ENCODE peak calls at places on chromosomes 12 and 14, in four cellular contexts. I, E, T and H are unnamed samples.

GRCh38 chr14:95885866-95886265 is 9.2 kb downstream of the TUNAR start:
- DNase-seq in I (no peak), E (no peak), T (no peak), H (no peak)

GRCh38 chr14:101603096-101603495 is 41.8 kb downstream of the DIO3 start:
- DNase-seq in T (no peak), I (no peak), E (no peak), H (no peak)

GRCh38 chr12:49962861-49963765 is 1.4 kb downstream of the AQP5 start:
- DNase-seq in T (no peak), E (peak; percentile 91), I (no peak), H (no peak)

GRCh38 chr12:81209001-81209400 is 131.1 kb downstream of the ACSS3 start:
- DNase-seq in E (no peak), I (no peak), T (peak; percentile 21), H (no peak)

GRCh38 chr12:75960086-75960910 is 71.3 kb downstream of the PHLDA1 start:
- DNase-seq in E (no peak), T (no peak), I (no peak), H (no peak)

GRCh38 chr12:99609455-99610181 is 37.9 kb upstream of the GARIN6 start:
- DNase-seq in I (no peak), E (no peak), T (no peak), H (no peak)

GRCh38 chr12:22271036-22271435 is 63.5 kb downstream of the ST8SIA1 start:
- DNase-seq in T (peak; percentile 88), I (no peak), E (peak; percentile 44), H (no peak)

GRCh38 chr12:2693204-2693860 is 101.4 kb upstream of the FKBP4 start:
- DNase-seq in I (peak; percentile 58), T (no peak), E (no peak), H (no peak)

GRCh38 chr14:71632440-71632946 is 299.7 kb upstream of the RGS6 start:
- DNase-seq in I (no peak), T (no peak), E (no peak), H (no peak)

GRCh38 chr14:22980672-22981089 is 1.7 kb downstream of the AJUBA start:
- DNase-seq in I (no peak), E (peak; percentile 78), T (peak; percentile 27), H (no peak)

GRCh38 chr12:108478611-108479010 is 36.5 kb upstream of the FICD start:
- DNase-seq in E (peak; percentile 65), T (no peak), I (no peak), H (no peak)

GRCh38 chr12:49934505-49934904 is 16.0 kb upstream of the AQP2 start:
- DNase-seq in I (no peak), T (peak; percentile 24), E (no peak), H (no peak)

GRCh38 chr14:102046337-102047278 is 40.2 kb downstream of the HSP90AA1 start:
- DNase-seq in T (peak; percentile 30), I (peak; percentile 38), E (peak; percentile 71), H (no peak)

GRCh38 chr14:91890291-91890749 is 23.0 kb upstream of the TC2N start:
- DNase-seq in T (no peak), E (no peak), I (no peak), H (no peak)

GRCh38 chr12:96033549-96034389 is 1.6 kb downstream of the LTA4H start:
- DNase-seq in T (no peak), I (no peak), E (no peak), H (no peak)

GRCh38 chr12:16112626-16113560 is 164.6 kb downstream of the SLC15A5 start:
- DNase-seq in I (no peak), T (no peak), E (no peak), H (no peak)

GRCh38 chr14:42335918-42336317 is 729.2 kb downstream of the LRFN5 start:
- DNase-seq in I (no peak), E (no peak), T (no peak), H (no peak)

GRCh38 chr14:69424139-69424923 is 25.8 kb downstream of the SLC39A9 start:
- DNase-seq in I (no peak), T (no peak), E (peak; percentile 64), H (no peak)

GRCh38 chr12:49558526-49558925 is 9.4 kb downstream of the MCRS1 start:
- DNase-seq in T (no peak), I (no peak), E (no peak), H (no peak)

GRCh38 chr12:121579190-121579791 is 1.5 kb downstream of the KDM2B start:
- DNase-seq in T (peak; percentile 11), E (peak; percentile 18), I (peak; percentile 30), H (no peak)

GRCh38 chr12:27966870-27967269 is 5.7 kb downstream of the PTHLH start:
- DNase-seq in E (peak; percentile 100), T (peak; percentile 95), I (no peak), H (no peak)

GRCh38 chr14:72515779-72516770 is 377.8 kb downstream of the DPF3 start:
- DNase-seq in E (peak; percentile 60), I (no peak), T (peak; percentile 70), H (no peak)

GRCh38 chr12:82099216-82099615 is 259.0 kb downstream of the CCDC59 start:
- DNase-seq in T (no peak), I (no peak), E (no peak), H (no peak)

GRCh38 chr12:96489392-96490056 is at the start of gene CFAP54:
- DNase-seq in I (peak; percentile 82), T (peak; percentile 95), E (peak; percentile 97), H (peak; percentile 91)

GRCh38 chr12:130070017-130070653 is 92.1 kb upstream of the FZD10 start:
- DNase-seq in T (no peak), I (no peak), E (no peak), H (no peak)

GRCh38 chr12:6752181-6752930 is 585 bp downstream of the MLF2 start:
- DNase-seq in T (peak; percentile 62), E (peak; percentile 17), I (no peak), H (peak; percentile 54)

GRCh38 chr12:17949558-17950141 is 140.3 kb downstream of the RERGL start:
- DNase-seq in E (no peak), I (no peak), T (no peak), H (no peak)

GRCh38 chr12:17950898-17951297 is 139.1 kb downstream of the RERGL start:
- DNase-seq in T (no peak), E (no peak), I (no peak), H (no peak)

GRCh38 chr12:17954788-17955187 is 135.2 kb downstream of the RERGL start:
- DNase-seq in E (peak; percentile 35), T (no peak), I (no peak), H (no peak)
- TF ChIP-seq CTCF in E (peak; percentile 46), T (no peak), I (no peak), H (no peak)

GRCh38 chr12:58920102-58920955 is at the start of gene LRIG3:
- DNase-seq in I (peak; percentile 14), T (peak; percentile 92), E (peak; percentile 88), H (no peak)
- TF ChIP-seq CTCF in I (no peak), T (no peak), E (no peak), H (no peak)

GRCh38 chr14:97377550-97377949 is 580.4 kb downstream of the VRK1 start:
- DNase-seq in T (no peak), E (no peak), I (no peak), H (no peak)
- TF ChIP-seq CTCF in T (no peak), E (no peak), I (no peak), H (no peak)

GRCh38 chr12:55705802-55706402 is 1.8 kb downstream of the ITGA7 start:
- DNase-seq in I (no peak), T (no peak), E (no peak), H (no peak)
- TF ChIP-seq CTCF in I (peak; percentile 3), T (peak; percentile 22), E (peak; percentile 59), H (peak; percentile 23)

DNA sequence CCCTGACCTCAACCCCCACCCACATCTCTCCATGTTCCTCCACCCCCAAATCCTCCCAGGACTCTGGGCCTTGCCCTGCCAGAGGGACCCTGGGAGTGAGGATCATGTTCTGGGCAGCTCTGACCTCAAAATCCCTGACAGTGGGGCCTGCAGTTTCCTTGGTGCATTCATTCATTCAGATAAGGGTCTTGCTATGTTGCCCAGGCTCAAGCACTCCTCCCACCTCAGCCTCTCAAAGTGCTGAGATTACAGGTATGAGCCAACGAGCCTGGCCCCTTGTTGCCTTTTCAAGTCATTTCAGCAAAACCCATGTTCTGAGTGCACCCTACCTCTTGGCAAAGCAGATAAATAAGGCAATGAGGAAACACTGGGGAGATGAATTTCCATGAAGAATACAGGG is 29.6 kb downstream of the ARL6IP4 start:
- DNase-seq in I (no peak), T (no peak), E (no peak), H (no peak)
- TF ChIP-seq CTCF in I (no peak), T (no peak), E (no peak), H (no peak)

DNA sequence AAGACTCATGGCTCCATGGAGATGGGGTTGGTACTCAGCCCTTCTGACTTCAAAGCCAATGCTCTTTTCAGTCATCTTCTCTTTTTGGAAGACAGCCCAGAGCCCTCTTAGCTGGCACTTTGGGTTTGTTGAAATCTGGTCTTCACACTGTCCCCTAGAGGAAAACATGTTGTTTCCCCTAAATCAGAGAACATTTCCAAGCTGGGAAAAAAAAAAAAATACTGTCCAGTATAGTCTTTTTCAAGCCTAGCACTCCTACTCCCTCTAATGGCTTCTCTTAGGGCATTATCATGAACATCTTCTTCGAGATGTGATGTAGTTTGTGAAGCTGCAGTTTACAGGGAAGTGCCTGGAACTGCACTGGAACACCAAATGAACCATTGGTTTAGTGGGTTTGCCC is 3.0 kb upstream of the ZC3H14 start:
- DNase-seq in I (no peak), T (peak; percentile 69), E (peak; percentile 63), H (no peak)
- TF ChIP-seq CTCF in I (no peak), T (peak; percentile 52), E (peak; percentile 67), H (no peak)